ENCODE peak calls at places on chromosomes 11 and 22, in five cellular contexts. One of them, this sample, is unnamed.

GRCh38 chr11:72752088-72752914 is at the start of gene ARAP1:
- DNase-seq in activated CD8-positive, alpha-beta memory T cell treated with anti-CD3 and anti-CD28 coated beads, Interleukin-2, amount 50 U/mL, for 4 hours: peak
- DNase-seq in foreskin melanocyte: peak
- DNase-seq in osteocyte: no peak
- DNase-seq in omental fat pad: peak
- DNase-seq in this sample: peak

GRCh38 chr11:126113515-126113957 is 50.9 kb upstream of the CDON start:
- DNase-seq in osteocyte: peak
- DNase-seq in omental fat pad: peak
- DNase-seq in activated CD8-positive, alpha-beta memory T cell treated with anti-CD3 and anti-CD28 coated beads, Interleukin-2, amount 50 U/mL, for 4 hours: no peak
- DNase-seq in foreskin melanocyte: peak
- DNase-seq in this sample: no peak

GRCh38 chr22:31826443-31826842 is 72.6 kb downstream of the DEPDC5 start:
- DNase-seq in omental fat pad: no peak
- DNase-seq in osteocyte: no peak
- DNase-seq in activated CD8-positive, alpha-beta memory T cell treated with anti-CD3 and anti-CD28 coated beads, Interleukin-2, amount 50 U/mL, for 4 hours: no peak
- DNase-seq in foreskin melanocyte: peak
- DNase-seq in this sample: no peak

GRCh38 chr11:105903113-105903512 is 118.9 kb downstream of the MSANTD4 start:
- DNase-seq in activated CD8-positive, alpha-beta memory T cell treated with anti-CD3 and anti-CD28 coated beads, Interleukin-2, amount 50 U/mL, for 4 hours: no peak
- DNase-seq in foreskin melanocyte: no peak
- DNase-seq in omental fat pad: no peak
- DNase-seq in osteocyte: no peak
- DNase-seq in this sample: no peak

GRCh38 chr11:100329352-100329751 is 357.7 kb upstream of the ARHGAP42 start:
- DNase-seq in omental fat pad: no peak
- DNase-seq in activated CD8-positive, alpha-beta memory T cell treated with anti-CD3 and anti-CD28 coated beads, Interleukin-2, amount 50 U/mL, for 4 hours: no peak
- DNase-seq in foreskin melanocyte: no peak
- DNase-seq in osteocyte: no peak
- DNase-seq in this sample: no peak

GRCh38 chr11:97461934-97462333 is 1072.1 kb downstream of the JRKL start:
- DNase-seq in omental fat pad: no peak
- DNase-seq in activated CD8-positive, alpha-beta memory T cell treated with anti-CD3 and anti-CD28 coated beads, Interleukin-2, amount 50 U/mL, for 4 hours: no peak
- DNase-seq in osteocyte: no peak
- DNase-seq in foreskin melanocyte: no peak
- DNase-seq in this sample: no peak

GRCh38 chr11:93444671-93445073 is 98.5 kb downstream of the SMCO4 start:
- DNase-seq in activated CD8-positive, alpha-beta memory T cell treated with anti-CD3 and anti-CD28 coated beads, Interleukin-2, amount 50 U/mL, for 4 hours: peak
- DNase-seq in osteocyte: no peak
- DNase-seq in omental fat pad: no peak
- DNase-seq in foreskin melanocyte: no peak
- DNase-seq in this sample: no peak

GRCh38 chr11:6387811-6388599 is 2.3 kb upstream of the SMPD1 start:
- DNase-seq in omental fat pad: no peak
- DNase-seq in foreskin melanocyte: no peak
- DNase-seq in osteocyte: no peak
- DNase-seq in activated CD8-positive, alpha-beta memory T cell treated with anti-CD3 and anti-CD28 coated beads, Interleukin-2, amount 50 U/mL, for 4 hours: no peak
- DNase-seq in this sample: no peak

GRCh38 chr11:16607675-16608644 is 130.5 kb upstream of the C11orf58 start:
- DNase-seq in foreskin melanocyte: peak
- DNase-seq in osteocyte: no peak
- DNase-seq in omental fat pad: peak
- DNase-seq in activated CD8-positive, alpha-beta memory T cell treated with anti-CD3 and anti-CD28 coated beads, Interleukin-2, amount 50 U/mL, for 4 hours: no peak
- DNase-seq in this sample: no peak

GRCh38 chr11:117819096-117820040 is 5.2 kb downstream of the FXYD2 start:
- DNase-seq in foreskin melanocyte: peak
- DNase-seq in omental fat pad: no peak
- DNase-seq in activated CD8-positive, alpha-beta memory T cell treated with anti-CD3 and anti-CD28 coated beads, Interleukin-2, amount 50 U/mL, for 4 hours: no peak
- DNase-seq in osteocyte: no peak
- DNase-seq in this sample: no peak

GRCh38 chr11:63999349-64000025 is 13.2 kb downstream of the OTUB1 start:
- DNase-seq in osteocyte: no peak
- DNase-seq in activated CD8-positive, alpha-beta memory T cell treated with anti-CD3 and anti-CD28 coated beads, Interleukin-2, amount 50 U/mL, for 4 hours: peak
- DNase-seq in foreskin melanocyte: no peak
- DNase-seq in omental fat pad: no peak
- DNase-seq in this sample: peak

GRCh38 chr22:49949914-49950292 is 10.7 kb upstream of the PIM3 start:
- DNase-seq in foreskin melanocyte: no peak
- DNase-seq in activated CD8-positive, alpha-beta memory T cell treated with anti-CD3 and anti-CD28 coated beads, Interleukin-2, amount 50 U/mL, for 4 hours: no peak
- DNase-seq in omental fat pad: no peak
- DNase-seq in osteocyte: no peak
- DNase-seq in this sample: no peak